ENCODE peak calls at places on chromosomes 6 and 20, in seven cellular contexts. Y, T, F, Q, I, A and Z are unnamed samples.

GRCh38 chr6:161169690-161170089 is 104.2 kb downstream of the AGPAT4 start:
- DNase-seq in Y (no peak), A (no peak), F (peak), T (peak), Q (no peak), I (no peak), Z (peak)

GRCh38 chr6:16251706-16252105 is 13.3 kb downstream of the GMPR start:
- DNase-seq in T (no peak), Q (no peak), F (peak), A (no peak), I (no peak), Y (no peak), Z (no peak)

GRCh38 chr20:38128691-38129090 is 36.4 kb downstream of the TGM2 start:
- DNase-seq in A (no peak), T (no peak), Y (no peak), I (no peak), Q (no peak), F (no peak), Z (no peak)

GRCh38 chr6:54481096-54481495 is 172.9 kb downstream of the TINAG start:
- DNase-seq in Y (no peak), Q (no peak), T (no peak), I (no peak), F (no peak), A (no peak), Z (peak)

GRCh38 chr6:19142236-19142635 is 694.9 kb upstream of the ID4 start:
- DNase-seq in F (no peak), Y (no peak), A (no peak), T (no peak), I (no peak), Q (no peak), Z (no peak)

GRCh38 chr6:138517635-138518034 is 18.3 kb upstream of the NHSL1 start:
- DNase-seq in Q (no peak), I (peak), A (peak), F (peak), Y (peak), T (peak), Z (peak)

GRCh38 chr6:74256387-74257180 is 560.6 kb downstream of the CD109 start:
- DNase-seq in I (no peak), A (no peak), Y (no peak), T (no peak), F (no peak), Q (no peak), Z (no peak)

GRCh38 chr20:23078351-23078993 is 7.7 kb downstream of the CD93 start:
- DNase-seq in I (no peak), F (no peak), T (no peak), Q (peak), Y (no peak), A (no peak), Z (no peak)

GRCh38 chr6:86423571-86423970 is 513.8 kb upstream of the HTR1E start:
- DNase-seq in F (no peak), A (no peak), Y (no peak), Q (no peak), I (no peak), T (no peak), Z (no peak)

GRCh38 chr6:128491643-128492206 is 28.7 kb downstream of the PTPRK start:
- DNase-seq in Q (peak), T (no peak), A (no peak), I (no peak), Y (no peak), F (no peak), Z (peak)

GRCh38 chr6:140897804-140898573 is 1234.7 kb upstream of the GJE1 start:
- DNase-seq in A (no peak), T (no peak), I (no peak), Y (no peak), F (peak), Q (no peak), Z (no peak)

GRCh38 chr6:107536183-107536582 is 46.3 kb downstream of the SOBP start:
- DNase-seq in I (no peak), Q (no peak), Y (no peak), T (no peak), F (no peak), A (no peak), Z (no peak)

GRCh38 chr6:5086294-5086890 is 1.3 kb downstream of the PPP1R3G start:
- DNase-seq in A (no peak), T (no peak), Q (no peak), F (no peak), Y (no peak), I (peak), Z (no peak)

GRCh38 chr20:48771542-48771941 is 56.3 kb downstream of the PREX1 start:
- DNase-seq in Y (no peak), F (no peak), T (peak), Q (peak), I (no peak), A (peak), Z (peak)

GRCh38 chr6:112626468-112627082 is 279.4 kb downstream of the RFPL4B start:
- DNase-seq in Q (peak), I (no peak), Y (no peak), A (peak), F (no peak), T (peak), Z (peak)

GRCh38 chr6:106789436-106790145 is 160.2 kb downstream of the QRSL1 start:
- DNase-seq in Q (no peak), T (no peak), F (no peak), I (no peak), A (peak), Y (no peak), Z (no peak)

GRCh38 chr6:158970640-158971291 is 29.2 kb downstream of the RSPH3 start:
- DNase-seq in Y (no peak), F (no peak), I (no peak), T (no peak), A (no peak), Q (no peak), Z (no peak)

GRCh38 chr6:162337412-162337811 is 390.2 kb downstream of the PRKN start:
- DNase-seq in A (no peak), F (no peak), Q (no peak), I (no peak), T (no peak), Y (no peak), Z (no peak)

GRCh38 chr6:166387642-166388325 is 5.0 kb upstream of the MPC1 start:
- DNase-seq in A (no peak), Q (no peak), T (no peak), F (no peak), Y (no peak), I (no peak), Z (no peak)

GRCh38 chr6:155706806-155707205 is 251.2 kb upstream of the NOX3 start:
- DNase-seq in A (no peak), Y (no peak), I (no peak), F (no peak), Q (no peak), T (no peak), Z (no peak)

GRCh38 chr20:1210501-1210900 is 7.2 kb downstream of the C20orf202 start:
- DNase-seq in T (no peak), Q (no peak), Y (no peak), I (no peak), F (no peak), A (no peak), Z (no peak)

GRCh38 chr20:1376453-1377270 is 16.2 kb downstream of the FKBP1A start:
- DNase-seq in I (no peak), A (no peak), T (no peak), Y (peak), F (no peak), Q (no peak), Z (no peak)

GRCh38 chr6:37653933-37654565 is 43.6 kb downstream of the MDGA1 start:
- DNase-seq in Q (no peak), F (peak), Y (no peak), A (peak), I (peak), T (peak), Z (peak)

GRCh38 chr6:165843121-165843520 is 180.1 kb upstream of the PDE10A start:
- DNase-seq in F (no peak), I (no peak), A (no peak), T (no peak), Q (no peak), Y (no peak), Z (no peak)

GRCh38 chr20:64053841-64054661 is 4.6 kb upstream of the SOX18 start:
- DNase-seq in T (no peak), Q (no peak), F (no peak), I (no peak), A (no peak), Y (no peak), Z (no peak)

GRCh38 chr20:9927224-9927623 is 88.3 kb upstream of the PAK5 start:
- DNase-seq in Y (no peak), A (no peak), F (peak), T (no peak), Q (peak), I (no peak), Z (no peak)

GRCh38 chr6:149211046-149211571 is 106.4 kb upstream of the TAB2 start:
- DNase-seq in I (peak), Y (peak), T (peak), Q (no peak), F (no peak), A (peak), Z (no peak)

GRCh38 chr20:50663095-50663821 is 28.1 kb downstream of the RIPOR3 start:
- DNase-seq in Y (no peak), F (peak), I (no peak), T (no peak), A (no peak), Q (no peak), Z (no peak)

GRCh38 chr6:89792881-89793280 is 26.7 kb downstream of the MDN1 start:
- DNase-seq in A (peak), F (peak), T (peak), Y (no peak), I (no peak), Q (peak), Z (peak)

GRCh38 chr6:43092635-43093034 is 16.5 kb downstream of the PTK7 start:
- DNase-seq in I (no peak), Y (no peak), F (no peak), T (no peak), Q (no peak), A (no peak), Z (no peak)

GRCh38 chr6:166104107-166104506 is 63.5 kb downstream of the TBXT start:
- DNase-seq in I (no peak), Y (no peak), F (no peak), A (no peak), Q (no peak), T (no peak), Z (no peak)

GRCh38 chr20:50558483-50558925 is 48.3 kb downstream of the PTPN1 start:
- DNase-seq in A (peak), F (peak), I (no peak), Q (peak), Y (no peak), T (peak), Z (no peak)

GRCh38 chr6:71134929-71135642 is 153.5 kb upstream of the OGFRL1 start:
- DNase-seq in Q (no peak), Y (no peak), F (no peak), T (no peak), I (no peak), A (no peak), Z (no peak)

GRCh38 chr6:18207438-18207837 is 52.2 kb downstream of the KDM1B start:
- DNase-seq in I (no peak), T (no peak), F (no peak), Y (no peak), A (no peak), Q (no peak), Z (no peak)

GRCh38 chr20:42567409-42567808 is 622.3 kb downstream of the PTPRT start:
- DNase-seq in Y (no peak), F (no peak), T (no peak), A (no peak), I (no peak), Q (no peak), Z (no peak)

GRCh38 chr6:29887330-29887818 is 55.0 kb upstream of the HLA-A start:
- DNase-seq in I (peak), T (peak), Y (peak), Q (peak), F (peak), A (peak), Z (peak)

GRCh38 chr20:63968928-63969760 is 586 bp downstream of the ZNF512B start:
- DNase-seq in Q (no peak), A (no peak), F (no peak), I (peak), T (no peak), Y (peak), Z (peak)

GRCh38 chr6:97437087-97437486 is 154.1 kb upstream of the MMS22L start:
- DNase-seq in Q (peak), A (peak), T (peak), F (peak), Y (no peak), I (no peak), Z (peak)